ENCODE peak calls at places on chromosomes 1 and 21, in six cellular contexts. Q is neuronal stem cell, T is GM23248, K is A549, F is OCI-LY7, L is PC-9. H is an unnamed sample.

GRCh38 chr1:209485167-209485566 is 98.3 kb upstream of the CAMK1G start:
- DNase-seq in Q (no peak), T (peak; percentile 46), K (no peak), F (no peak), L (no peak), H (peak; percentile 62)

GRCh38 chr1:117643601-117644000 is 37.8 kb downstream of the TENT5C start:
- DNase-seq in Q (no peak), T (no peak), K (no peak), F (no peak), L (no peak), H (no peak)

GRCh38 chr1:147567594-147568381 is 26.5 kb downstream of the BCL9 start:
- DNase-seq in Q (peak; percentile 24), T (no peak), K (no peak), F (no peak), L (no peak), H (no peak)

GRCh38 chr1:199948587-199949280 is 78.8 kb upstream of the NR5A2 start:
- DNase-seq in Q (no peak), T (no peak), K (no peak), F (peak; percentile 33), L (no peak), H (peak; percentile 9)

GRCh38 chr1:202200112-202200548 is 6.5 kb downstream of the LGR6 start:
- DNase-seq in Q (no peak), T (no peak), K (peak; percentile 53), F (no peak), L (peak; percentile 81), H (no peak)

GRCh38 chr1:10934150-10934818 is 78.2 kb upstream of the TARDBP start:
- DNase-seq in Q (no peak), T (no peak), K (no peak), F (no peak), L (no peak), H (no peak)

GRCh38 chr21:32046191-32046590 is 173.4 kb downstream of the HUNK start:
- DNase-seq in Q (no peak), T (no peak), K (no peak), F (no peak), L (no peak), H (no peak)

GRCh38 chr1:43222876-43223275 is 46.9 kb upstream of the TMEM125 start:
- DNase-seq in Q (no peak), T (no peak), K (no peak), F (no peak), L (no peak), H (no peak)

GRCh38 chr1:26861889-26862371 is 1.0 kb upstream of the SFN start:
- DNase-seq in Q (no peak), T (peak; percentile 23), K (no peak), F (no peak), L (peak; percentile 89), H (no peak)

GRCh38 chr21:38310619-38311018 is 53.8 kb downstream of the KCNJ15 start:
- DNase-seq in Q (no peak), T (peak; percentile 88), K (no peak), F (no peak), L (no peak), H (peak; percentile 52)
- H3K4me2 ChIP-seq in Q (no peak overlapping the region), T (no peak overlapping the region), K (no peak overlapping the region), F (no peak overlapping the region), L (no peak overlapping the region), H (no peak overlapping the region)

DNA sequence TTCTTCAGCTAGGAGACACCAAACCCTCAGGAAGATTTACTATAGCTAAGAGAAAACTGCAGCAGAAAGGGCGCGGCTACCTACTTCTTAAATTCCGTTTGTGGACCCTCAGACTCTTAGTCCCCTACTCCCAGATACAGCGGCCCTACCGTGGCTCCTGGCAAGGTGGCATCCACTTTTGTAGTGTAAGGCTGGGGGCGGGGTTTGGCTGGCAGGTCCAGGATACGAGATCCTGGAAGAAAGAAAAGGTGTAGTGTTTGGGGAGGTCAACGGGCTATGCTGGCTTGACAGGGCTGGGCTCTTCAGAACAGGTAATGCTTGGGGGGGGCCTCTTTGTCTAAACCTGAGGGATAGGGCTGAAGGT is 280 bp downstream of the CREB3L4 start:
- DNase-seq in Q (no peak), T (peak; percentile 47), K (no peak), F (no peak), L (peak; percentile 56), H (no peak)
- H3K4me1 ChIP-seq in Q (peaks cover 6% of the 10 kb centered on the region), T (peaks cover 21% of the 10 kb centered on the region), K (peaks cover 17% of the 10 kb centered on the region), F (peaks cover 40% of the 10 kb centered on the region), L (peaks cover 35% of the 10 kb centered on the region), H (peaks cover 9% of the 10 kb centered on the region)

DNA sequence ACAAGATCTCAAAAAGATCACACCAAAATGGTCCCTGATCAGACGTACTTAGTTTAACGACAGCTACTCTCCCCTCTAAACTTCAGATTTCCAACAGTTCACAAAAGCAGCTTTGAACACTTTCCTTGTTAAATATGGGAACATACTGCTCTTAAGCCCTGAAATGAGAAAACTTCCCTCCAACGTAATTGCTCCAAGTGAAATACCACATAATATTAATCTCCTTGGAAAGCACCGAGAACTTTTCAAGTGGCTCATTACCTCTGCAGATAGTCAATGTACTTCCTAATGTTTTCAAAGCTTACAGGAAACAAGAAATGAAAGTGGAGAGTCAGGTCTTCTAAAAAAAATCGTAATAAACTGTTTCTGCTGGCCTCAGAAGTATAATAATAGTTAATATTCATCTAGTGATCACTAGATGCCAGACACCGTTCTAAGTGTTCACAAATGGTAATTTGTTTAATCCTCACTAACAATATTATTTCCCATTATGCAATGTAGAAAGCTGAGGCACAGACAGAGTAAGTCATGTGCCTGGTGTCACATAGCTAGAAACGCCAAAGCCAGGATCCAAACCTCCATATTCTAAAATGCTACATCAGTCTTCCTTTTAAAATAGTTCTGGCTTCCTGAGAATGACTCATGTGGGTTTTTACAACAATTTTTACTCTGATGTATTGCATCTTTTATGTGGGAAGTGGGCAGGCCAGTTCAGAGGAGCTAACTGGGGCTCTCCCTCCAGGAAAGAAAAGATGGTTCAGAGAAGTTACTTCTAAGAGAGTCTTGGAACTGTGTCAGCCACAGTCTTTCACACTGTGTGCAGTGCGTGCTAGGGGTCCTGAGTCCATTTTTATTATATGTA is 177.2 kb downstream of the PLPPR4 start:
- DNase-seq in Q (no peak), T (peak; percentile 74), K (no peak), F (no peak), L (no peak), H (peak; percentile 85)
- H3K4me2 ChIP-seq in Q (no peak overlapping the region), T (peak overlapping the region; percentile 27), K (peak overlapping the region; percentile 28), F (no peak overlapping the region), L (no peak overlapping the region), H (peak overlapping the region; percentile 13)

DNA sequence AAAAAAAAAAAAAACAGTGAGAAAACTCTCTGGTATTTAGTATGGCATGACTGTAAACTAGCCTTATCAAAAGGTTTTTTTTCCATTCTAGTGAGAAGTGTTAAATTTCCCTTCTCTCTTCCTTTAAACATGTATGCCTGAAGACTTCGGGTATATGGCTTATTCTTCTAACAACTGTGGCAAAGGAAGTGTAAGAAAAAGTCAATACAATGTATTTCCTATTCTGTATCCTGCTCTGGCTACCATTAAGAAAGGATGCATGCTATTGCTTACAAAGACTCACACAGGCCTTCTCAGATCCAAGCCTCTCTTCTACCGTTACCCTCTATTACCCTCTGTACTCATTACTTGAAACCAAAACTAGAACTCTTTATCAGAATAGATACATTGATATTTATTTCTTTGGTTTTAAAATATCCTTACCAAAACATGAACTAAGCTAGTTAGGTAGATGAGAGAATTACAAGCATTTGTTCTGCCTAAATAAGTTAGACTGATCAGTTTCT is 8.4 kb downstream of the CEPT1 start:
- DNase-seq in Q (no peak), T (no peak), K (no peak), F (no peak), L (no peak), H (no peak)
- H3K4me1 ChIP-seq in Q (peaks cover 2% of the 10 kb centered on the region), T (peaks cover 10% of the 10 kb centered on the region), K (no peaks in the 10 kb centered on the region), F (peaks cover 38% of the 10 kb centered on the region), L (no peaks in the 10 kb centered on the region), H (no peaks in the 10 kb centered on the region)

DNA sequence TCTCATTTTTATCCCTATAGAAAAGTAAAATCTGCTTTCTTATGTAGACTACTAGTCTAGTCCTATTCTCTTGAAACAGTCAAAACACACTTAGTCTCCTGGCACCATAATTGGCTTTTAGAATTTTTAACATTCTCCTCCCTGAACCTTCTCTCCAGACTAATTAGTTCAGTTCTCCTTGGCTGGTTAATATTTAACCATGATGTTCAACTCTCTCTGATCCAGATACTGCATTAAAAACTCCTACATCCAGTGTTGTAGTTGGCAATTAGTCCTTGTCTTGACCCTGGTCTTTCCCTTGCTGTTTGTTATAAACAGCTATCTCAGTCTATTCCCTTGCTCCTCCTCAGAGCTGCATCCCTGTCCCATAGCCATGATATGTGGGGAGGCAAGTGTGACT is 422.9 kb upstream of the BEND5 start:
- DNase-seq in Q (no peak), T (no peak), K (no peak), F (no peak), L (no peak), H (no peak)
- H3K4me2 ChIP-seq in Q (no peak overlapping the region), T (no peak overlapping the region), K (no peak overlapping the region), F (no peak overlapping the region), L (no peak overlapping the region), H (no peak overlapping the region)

DNA sequence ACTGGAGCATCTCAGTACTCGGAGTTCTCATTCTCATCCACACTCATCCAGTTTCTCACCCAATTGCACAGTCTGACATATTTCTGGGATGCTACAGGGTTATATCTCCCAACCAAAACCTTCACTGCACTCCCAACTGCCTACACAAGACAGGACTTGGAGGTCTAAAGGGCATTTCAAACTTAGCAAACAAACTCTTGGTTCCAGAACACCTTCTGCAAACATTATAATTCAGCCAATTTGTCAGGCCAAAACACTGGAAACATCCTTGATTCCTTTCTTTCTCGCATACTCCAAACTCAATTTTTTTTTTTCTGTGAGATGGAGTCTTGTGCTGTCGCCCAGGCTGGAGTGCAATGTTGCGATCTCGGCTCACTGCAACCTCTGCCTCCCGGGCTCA is 7.9 kb downstream of the SLAMF1 start:
- DNase-seq in Q (no peak), T (no peak), K (no peak), F (no peak), L (no peak), H (no peak)
- H3K4me1 ChIP-seq in Q (peaks cover 2% of the 10 kb centered on the region), T (no peaks in the 10 kb centered on the region), K (peaks cover 4% of the 10 kb centered on the region), F (peaks cover 39% of the 10 kb centered on the region), L (no peaks in the 10 kb centered on the region), H (no peaks in the 10 kb centered on the region)